ENCODE peak calls at places on chromosome 10, in four cellular contexts. One of them, this sample, is unnamed.

GRCh38 chr10:4051011-4051407 is 266.0 kb upstream of the KLF6 start:
- DNase-seq in SK-N-SH: no peak
- DNase-seq in GM12878: no peak
- DNase-seq in K562: no peak
- DNase-seq in this sample: no peak

GRCh38 chr10:32055478-32056135 is 618 bp downstream of the KIF5B start:
- DNase-seq in SK-N-SH: peak
- DNase-seq in GM12878: no peak
- DNase-seq in K562: peak
- DNase-seq in this sample: peak

GRCh38 chr10:96670786-96671185 is 49.5 kb downstream of the PIK3AP1 start:
- DNase-seq in GM12878: no peak
- DNase-seq in SK-N-SH: no peak
- DNase-seq in K562: no peak
- DNase-seq in this sample: no peak

GRCh38 chr10:75395171-75395954 is 6.2 kb downstream of the ZNF503 start:
- DNase-seq in GM12878: no peak
- DNase-seq in K562: peak
- DNase-seq in SK-N-SH: peak
- DNase-seq in this sample: no peak

GRCh38 chr10:31906039-31906438 is 22.6 kb downstream of the ARHGAP12 start:
- DNase-seq in GM12878: no peak
- DNase-seq in K562: no peak
- DNase-seq in SK-N-SH: no peak
- DNase-seq in this sample: no peak

GRCh38 chr10:72124984-72125383 is 36.6 kb upstream of the SPOCK2 start:
- DNase-seq in SK-N-SH: no peak
- DNase-seq in GM12878: no peak
- DNase-seq in K562: no peak
- DNase-seq in this sample: no peak

GRCh38 chr10:29023678-29024077 is 265.2 kb upstream of the LYZL1 start:
- DNase-seq in GM12878: no peak
- DNase-seq in SK-N-SH: no peak
- DNase-seq in K562: no peak
- DNase-seq in this sample: no peak

GRCh38 chr10:45555789-45556188 is 116.8 kb downstream of the ZFAND4 start:
- DNase-seq in SK-N-SH: no peak
- DNase-seq in K562: no peak
- DNase-seq in GM12878: no peak
- DNase-seq in this sample: no peak

GRCh38 chr10:33887188-33887587 is 552.7 kb upstream of the NRP1 start:
- DNase-seq in SK-N-SH: no peak
- DNase-seq in K562: no peak
- DNase-seq in GM12878: no peak
- DNase-seq in this sample: no peak

GRCh38 chr10:44994752-44995530 is 5.8 kb upstream of the ZNF22 start:
- DNase-seq in SK-N-SH: no peak
- DNase-seq in K562: no peak
- DNase-seq in GM12878: no peak
- DNase-seq in this sample: no peak

GRCh38 chr10:78774614-78774998 is 294.2 kb upstream of the ZMIZ1 start:
- DNase-seq in GM12878: no peak
- DNase-seq in K562: no peak
- DNase-seq in SK-N-SH: no peak
- DNase-seq in this sample: no peak

GRCh38 chr10:100182281-100182680 is 3.5 kb downstream of the ERLIN1 start:
- DNase-seq in K562: no peak
- DNase-seq in SK-N-SH: no peak
- DNase-seq in GM12878: no peak
- DNase-seq in this sample: no peak

GRCh38 chr10:69180525-69181204 is 631 bp downstream of the SUPV3L1 start:
- DNase-seq in SK-N-SH: no peak
- DNase-seq in GM12878: no peak
- DNase-seq in K562: peak
- DNase-seq in this sample: no peak

GRCh38 chr10:102419561-102420442 is 834 bp upstream of the FBXL15 start:
- DNase-seq in SK-N-SH: peak
- DNase-seq in GM12878: no peak
- DNase-seq in K562: peak
- DNase-seq in this sample: peak

GRCh38 chr10:5896765-5897340 is 6.8 kb downstream of the FBH1 start:
- DNase-seq in K562: no peak
- DNase-seq in SK-N-SH: no peak
- DNase-seq in GM12878: no peak
- DNase-seq in this sample: no peak

GRCh38 chr10:77631241-77631640 is 6.4 kb downstream of the KCNMA1 start:
- DNase-seq in SK-N-SH: no peak
- DNase-seq in GM12878: no peak
- DNase-seq in K562: no peak
- DNase-seq in this sample: no peak

GRCh38 chr10:6059506-6059905 is 2.7 kb downstream of the IL2RA start:
- DNase-seq in K562: no peak
- DNase-seq in SK-N-SH: no peak
- DNase-seq in GM12878: no peak
- DNase-seq in this sample: no peak

GRCh38 chr10:112221545-112221944 is 38.0 kb upstream of the GPAM start:
- DNase-seq in GM12878: no peak
- DNase-seq in K562: no peak
- DNase-seq in SK-N-SH: no peak
- DNase-seq in this sample: no peak

GRCh38 chr10:114279886-114280644 is 41.0 kb downstream of the VWA2 start:
- DNase-seq in K562: no peak
- DNase-seq in GM12878: no peak
- DNase-seq in SK-N-SH: no peak
- DNase-seq in this sample: no peak

GRCh38 chr10:46556515-46557318 is at the start of gene GPRIN2:
- DNase-seq in K562: no peak
- DNase-seq in GM12878: no peak
- DNase-seq in SK-N-SH: peak
- DNase-seq in this sample: peak

GRCh38 chr10:27158421-27158820 is 3.3 kb downstream of the MASTL start:
- DNase-seq in K562: no peak
- DNase-seq in SK-N-SH: no peak
- DNase-seq in GM12878: no peak
- DNase-seq in this sample: no peak

GRCh38 chr10:978826-979421 is 9.3 kb upstream of the GTPBP4 start:
- DNase-seq in GM12878: no peak
- DNase-seq in SK-N-SH: no peak
- DNase-seq in K562: no peak
- DNase-seq in this sample: no peak

GRCh38 chr10:483266-483665 is 206.2 kb downstream of the DIP2C start:
- DNase-seq in K562: no peak
- DNase-seq in GM12878: no peak
- DNase-seq in SK-N-SH: no peak
- DNase-seq in this sample: no peak

GRCh38 chr10:29392376-29393021 is 103.6 kb downstream of the LYZL1 start:
- DNase-seq in SK-N-SH: peak
- DNase-seq in K562: peak
- DNase-seq in GM12878: no peak
- DNase-seq in this sample: no peak

GRCh38 chr10:22624289-22624738 is 90.1 kb downstream of the PIP4K2A start:
- DNase-seq in GM12878: no peak
- DNase-seq in SK-N-SH: no peak
- DNase-seq in K562: peak
- DNase-seq in this sample: no peak

GRCh38 chr10:17768957-17769356 is 17.0 kb downstream of the TMEM236 start:
- DNase-seq in GM12878: no peak
- DNase-seq in SK-N-SH: no peak
- DNase-seq in K562: no peak
- DNase-seq in this sample: no peak

GRCh38 chr10:43970747-43971146 is 322.1 kb upstream of the ZNF32 start:
- DNase-seq in K562: no peak
- DNase-seq in SK-N-SH: no peak
- DNase-seq in GM12878: no peak
- DNase-seq in this sample: no peak

GRCh38 chr10:12412671-12413368 is 63.5 kb downstream of the CAMK1D start:
- DNase-seq in GM12878: no peak
- DNase-seq in SK-N-SH: no peak
- DNase-seq in K562: no peak
- DNase-seq in this sample: no peak

GRCh38 chr10:100890696-100891271 is 22.0 kb upstream of the SLF2 start:
- DNase-seq in K562: no peak
- DNase-seq in SK-N-SH: no peak
- DNase-seq in GM12878: no peak
- DNase-seq in this sample: peak

GRCh38 chr10:42887734-42888503 is 105.3 kb downstream of the BMS1 start:
- DNase-seq in K562: no peak
- DNase-seq in SK-N-SH: no peak
- DNase-seq in GM12878: no peak
- DNase-seq in this sample: no peak

GRCh38 chr10:102342958-102343357 is 52.5 kb upstream of the NFKB2 start:
- DNase-seq in K562: no peak
- DNase-seq in SK-N-SH: no peak
- DNase-seq in GM12878: no peak
- DNase-seq in this sample: no peak

DNA sequence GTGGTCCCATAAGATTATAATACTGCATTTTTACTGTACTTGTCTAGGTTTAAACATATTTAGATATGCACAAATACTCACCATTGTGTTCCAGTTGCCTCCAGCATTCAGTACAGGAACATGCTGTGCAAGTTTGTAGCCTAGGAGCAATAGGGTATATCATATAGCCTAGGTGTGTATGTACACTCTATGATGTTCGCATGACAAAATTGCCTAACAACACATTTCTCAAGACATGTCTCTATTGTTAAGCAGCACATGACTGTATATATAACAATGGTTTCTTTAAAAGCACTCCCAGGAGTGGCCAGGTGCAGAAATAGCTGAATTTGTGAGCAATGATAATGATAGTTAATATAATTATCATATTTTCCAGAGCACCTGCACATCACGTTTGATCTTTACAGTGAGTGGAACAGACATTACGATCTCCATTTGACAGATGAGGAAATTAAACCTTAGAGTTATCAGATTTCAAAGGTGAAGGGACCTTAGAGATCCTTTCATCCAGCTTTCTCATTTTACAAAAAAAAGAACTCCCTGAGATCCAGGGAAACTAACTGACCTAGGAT is 99.2 kb upstream of the PDCD4 start:
- DNase-seq in SK-N-SH: no peak
- DNase-seq in K562: no peak
- DNase-seq in GM12878: no peak
- DNase-seq in this sample: no peak
- TF ChIP-seq POLR2AphosphoS5 in SK-N-SH: no peak
- TF ChIP-seq POLR2AphosphoS5 in K562: no peak
- TF ChIP-seq POLR2AphosphoS5 in GM12878: no peak
- TF ChIP-seq POLR2AphosphoS5 in this sample: no peak

GRCh38 chr10:133520193-133520738 is 6.9 kb upstream of the CYP2E1 start:
- DNase-seq in SK-N-SH: peak
- DNase-seq in GM12878: peak
- DNase-seq in K562: peak
- DNase-seq in this sample: peak
- TF ChIP-seq NRF1 in SK-N-SH: peak
- TF ChIP-seq NRF1 in GM12878: no peak
- TF ChIP-seq NRF1 in K562: peak
- TF ChIP-seq NRF1 in this sample: no peak

GRCh38 chr10:125155101-125155500 is 5.3 kb downstream of the CTBP2 start:
- DNase-seq in SK-N-SH: no peak
- DNase-seq in K562: no peak
- DNase-seq in GM12878: no peak
- DNase-seq in this sample: no peak
- TF ChIP-seq POLR2AphosphoS5 in SK-N-SH: no peak
- TF ChIP-seq POLR2AphosphoS5 in K562: no peak
- TF ChIP-seq POLR2AphosphoS5 in GM12878: no peak
- TF ChIP-seq POLR2AphosphoS5 in this sample: peak

GRCh38 chr10:70822421-70822820 is 6.7 kb downstream of the SGPL1 start:
- DNase-seq in GM12878: no peak
- DNase-seq in K562: no peak
- DNase-seq in SK-N-SH: peak
- DNase-seq in this sample: no peak

GRCh38 chr10:70815504-70816219 is at the start of gene SGPL1:
- DNase-seq in K562: peak
- DNase-seq in GM12878: peak
- DNase-seq in SK-N-SH: peak
- DNase-seq in this sample: peak

GRCh38 chr10:70816220-70816894 is 609 bp downstream of the SGPL1 start:
- DNase-seq in SK-N-SH: peak
- DNase-seq in GM12878: no peak
- DNase-seq in K562: no peak
- DNase-seq in this sample: no peak

DNA sequence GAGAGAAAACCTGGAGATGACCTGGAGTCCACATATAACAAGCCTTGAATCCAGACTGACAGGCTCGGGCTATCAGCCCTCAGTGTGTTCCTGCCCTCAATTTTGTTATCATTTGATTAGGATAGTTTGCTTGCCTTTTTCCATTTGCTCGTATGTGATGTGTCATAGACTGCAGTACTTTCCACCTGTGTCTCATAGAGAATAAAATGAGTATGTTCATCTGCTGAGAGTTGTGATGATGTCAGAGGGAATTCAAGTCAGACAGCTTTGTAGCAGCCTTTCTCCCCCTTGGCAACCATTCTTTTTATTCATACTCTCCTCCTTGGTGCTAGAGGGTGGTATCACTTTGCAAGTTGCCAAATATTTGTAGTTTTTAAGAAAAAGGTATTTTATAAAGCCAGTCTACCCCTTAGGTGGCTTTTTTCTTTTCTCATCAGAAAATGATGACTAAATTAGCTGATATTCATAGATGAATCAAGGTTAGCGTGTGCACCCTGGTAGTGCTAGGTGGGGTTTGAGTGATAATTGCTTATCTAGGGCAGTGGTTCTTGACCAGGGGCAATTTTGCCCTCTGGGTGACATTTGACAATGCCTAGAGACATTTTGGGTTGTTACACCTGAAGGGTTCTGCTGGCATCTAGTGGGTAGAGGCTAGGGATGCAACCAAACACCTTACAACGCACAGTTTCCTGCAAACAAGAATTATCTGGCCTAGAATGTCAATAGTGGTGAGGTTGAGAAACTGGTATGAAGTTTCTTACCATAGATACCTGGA is 5.4 kb downstream of the SGPL1 start:
- DNase-seq in GM12878: no peak
- DNase-seq in SK-N-SH: no peak
- DNase-seq in K562: no peak
- DNase-seq in this sample: no peak
- TF ChIP-seq NRF1 in GM12878: no peak
- TF ChIP-seq NRF1 in SK-N-SH: no peak
- TF ChIP-seq NRF1 in K562: no peak
- TF ChIP-seq NRF1 in this sample: no peak

DNA sequence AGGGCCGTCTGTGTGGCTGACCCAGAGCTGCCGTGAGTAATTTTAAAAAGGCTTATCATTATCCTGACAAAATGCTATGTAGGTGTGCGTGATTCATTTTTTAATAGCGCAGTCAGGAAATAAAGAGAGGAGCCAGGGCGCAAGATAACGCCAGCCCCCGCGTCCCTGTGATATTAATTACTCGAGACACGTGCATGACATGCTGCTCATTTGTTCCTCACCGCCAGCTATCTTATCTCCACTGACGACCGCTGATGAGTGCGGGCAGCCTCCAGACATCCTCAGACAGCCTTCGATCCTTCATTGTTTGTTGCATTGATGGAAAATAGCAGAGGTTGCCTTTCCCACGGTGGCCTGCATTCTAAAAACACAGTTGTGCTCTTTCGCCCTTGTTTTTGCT is 332.7 kb upstream of the PFKP start:
- DNase-seq in GM12878: no peak
- DNase-seq in SK-N-SH: peak
- DNase-seq in K562: no peak
- DNase-seq in this sample: no peak
- TF ChIP-seq POLR2AphosphoS5 in GM12878: no peak
- TF ChIP-seq POLR2AphosphoS5 in SK-N-SH: no peak
- TF ChIP-seq POLR2AphosphoS5 in K562: no peak
- TF ChIP-seq POLR2AphosphoS5 in this sample: no peak

This sample was measured in H1.